ENCODE peak calls at places on chromosome 12, in nine cellular contexts. P is retina; K is GDM1; A is BJ; E is lung; F is effector CD4-positive, alpha-beta T cell; U is T follicular helper cell; O is ELF-1; L is aorta. T is an unnamed sample.

GRCh38 chr12:2581293-2582045 is 213.3 kb upstream of the FKBP4 start:
- DNase-seq in L (peak), A (no peak), E (no peak), K (no peak), P (no peak), U (no peak), F (no peak), O (no peak), T (no peak)

GRCh38 chr12:132393991-132394949 is 64.9 kb upstream of the GALNT9 start:
- DNase-seq in U (no peak), L (no peak), A (no peak), E (no peak), K (no peak), F (no peak), P (no peak), O (peak), T (no peak)

GRCh38 chr12:50985322-50985721 is 33.0 kb downstream of the HIGD1C start:
- DNase-seq in E (no peak), L (no peak), A (peak), K (no peak), P (no peak), F (no peak), O (no peak), U (no peak), T (no peak)

GRCh38 chr12:51240971-51241370 is 2.3 kb downstream of the DAZAP2 start:
- DNase-seq in F (no peak), A (no peak), L (no peak), K (no peak), O (no peak), U (no peak), P (no peak), E (no peak), T (no peak)

GRCh38 chr12:109258607-109259544 is 50.2 kb downstream of the FOXN4 start:
- DNase-seq in O (no peak), L (no peak), K (no peak), U (no peak), E (no peak), A (no peak), P (no peak), F (no peak), T (no peak)

GRCh38 chr12:124771462-124772361 is 92.0 kb downstream of the SCARB1 start:
- DNase-seq in O (peak), U (peak), K (peak), F (peak), E (peak), A (no peak), P (peak), L (peak), T (peak)

GRCh38 chr12:106304001-106304421 is 1.5 kb downstream of the TCP11L2 start:
- DNase-seq in O (no peak), P (peak), F (no peak), K (no peak), L (no peak), U (no peak), E (no peak), A (no peak), T (no peak)

GRCh38 chr12:113473400-113473799 is 1.7 kb upstream of the LHX5 start:
- DNase-seq in L (no peak), P (no peak), K (no peak), E (no peak), O (no peak), A (no peak), U (no peak), F (no peak), T (no peak)

GRCh38 chr12:64253356-64253755 is 31.3 kb upstream of the KICS2 start:
- DNase-seq in A (no peak), P (no peak), F (no peak), U (no peak), O (no peak), L (no peak), E (no peak), K (no peak), T (no peak)

GRCh38 chr12:112906712-112907414 is at the start of gene OAS1:
- DNase-seq in L (no peak), P (no peak), F (peak), E (peak), A (no peak), K (peak), U (peak), O (peak), T (peak)

T was measured in effector memory CD4-positive, alpha-beta T cell.